ENCODE peak calls at places on chromosomes 16 and 17, in seven cellular contexts. Z is HCT116, C is body of pancreas, B is Calu3, H is GM23338, R is NB4, O is omental fat pad. N is an unnamed sample.

GRCh38 chr17:44738214-44738906 is 20.4 kb upstream of the ADAM11 start:
- DNase-seq in Z (no peak), C (no peak), B (no peak), H (no peak), R (no peak), O (no peak), N (no peak)

GRCh38 chr17:8994319-8994718 is 27.0 kb upstream of the NTN1 start:
- DNase-seq in Z (peak; percentile 40), C (peak; percentile 44), B (peak; percentile 78), H (peak; percentile 91), R (peak; percentile 63), O (peak; percentile 44), N (no peak)

GRCh38 chr16:85621698-85622433 is 8.7 kb downstream of the GSE1 start:
- DNase-seq in Z (no peak), C (peak; percentile 91), B (peak; percentile 88), H (no peak), R (no peak), O (no peak), N (no peak)

GRCh38 chr17:29124931-29125270 is 55.3 kb downstream of the MYO18A start:
- DNase-seq in Z (no peak), C (peak; percentile 61), B (peak; percentile 84), H (no peak), R (no peak), O (no peak), N (no peak)

GRCh38 chr17:44916781-44917241 is 1.5 kb upstream of the GFAP start:
- DNase-seq in Z (no peak), C (peak; percentile 81), B (peak; percentile 75), H (no peak), R (no peak), O (no peak), N (no peak)

GRCh38 chr16:89449726-89450335 is 40.5 kb downstream of the ANKRD11 start:
- DNase-seq in Z (no peak), C (no peak), B (no peak), H (no peak), R (peak; percentile 51), O (no peak), N (no peak)

GRCh38 chr16:88527186-88527936 is 42.8 kb upstream of the ZC3H18 start:
- DNase-seq in Z (peak; percentile 34), C (peak; percentile 67), B (peak; percentile 88), H (peak; percentile 89), R (peak; percentile 74), O (no peak), N (no peak)

GRCh38 chr17:59341922-59342321 is 10.5 kb downstream of the YPEL2 start:
- DNase-seq in Z (no peak), C (no peak), B (no peak), H (no peak), R (no peak), O (no peak), N (no peak)

GRCh38 chr16:30896203-30896889 is at the start of gene CTF1:
- DNase-seq in Z (peak; percentile 65), C (peak; percentile 58), B (peak; percentile 52), H (peak; percentile 85), R (no peak), O (no peak), N (no peak)

DNA sequence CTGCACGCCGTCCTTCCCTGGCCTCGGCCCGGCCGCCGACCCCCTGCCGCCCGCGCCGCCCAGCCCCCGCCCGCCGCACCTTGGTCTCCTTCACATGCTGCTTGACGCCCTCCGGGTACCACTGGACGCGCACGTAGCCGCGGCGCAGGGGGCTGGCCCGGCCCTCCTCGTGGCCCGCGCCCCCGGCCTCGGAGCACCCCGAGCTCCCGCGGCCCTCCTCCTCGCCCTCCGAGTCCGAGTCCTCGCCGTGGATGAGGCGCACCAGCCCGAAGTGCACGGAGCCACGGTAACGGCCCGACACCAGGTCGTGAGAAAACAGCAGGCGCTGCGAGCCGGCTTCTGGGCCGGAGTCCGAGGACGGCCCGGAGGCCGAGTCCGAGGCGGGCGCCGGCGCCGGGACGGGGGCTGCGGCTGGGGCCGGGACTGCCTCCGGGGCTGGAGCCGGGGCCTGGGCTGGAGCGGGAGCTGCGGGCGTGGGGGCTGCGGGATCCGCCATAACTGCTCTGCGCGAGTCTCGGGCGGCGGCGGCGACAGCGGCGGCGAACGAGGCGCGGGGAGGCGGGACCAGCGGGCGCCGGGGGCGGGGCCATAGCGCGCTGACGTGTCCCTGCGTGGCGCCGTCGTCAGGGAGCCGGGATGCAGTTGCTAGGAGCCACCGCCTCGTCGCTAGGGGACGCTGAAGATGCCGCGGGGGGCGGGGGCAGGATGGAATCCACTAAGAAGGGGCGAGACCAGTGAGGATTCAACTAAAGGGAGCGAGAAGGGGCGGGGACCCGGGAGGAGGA is at the start of gene UBE2O:
- DNase-seq in Z (peak; percentile 86), C (peak; percentile 86), B (peak; percentile 95), H (peak; percentile 99), R (peak; percentile 92), O (peak; percentile 52), N (peak; percentile 91)
- TF ChIP-seq CTCF in Z (peak; percentile 41), C (no peak), B (peak; percentile 44), H (no peak), R (no peak), O (no peak), N (peak; percentile 48)

DNA sequence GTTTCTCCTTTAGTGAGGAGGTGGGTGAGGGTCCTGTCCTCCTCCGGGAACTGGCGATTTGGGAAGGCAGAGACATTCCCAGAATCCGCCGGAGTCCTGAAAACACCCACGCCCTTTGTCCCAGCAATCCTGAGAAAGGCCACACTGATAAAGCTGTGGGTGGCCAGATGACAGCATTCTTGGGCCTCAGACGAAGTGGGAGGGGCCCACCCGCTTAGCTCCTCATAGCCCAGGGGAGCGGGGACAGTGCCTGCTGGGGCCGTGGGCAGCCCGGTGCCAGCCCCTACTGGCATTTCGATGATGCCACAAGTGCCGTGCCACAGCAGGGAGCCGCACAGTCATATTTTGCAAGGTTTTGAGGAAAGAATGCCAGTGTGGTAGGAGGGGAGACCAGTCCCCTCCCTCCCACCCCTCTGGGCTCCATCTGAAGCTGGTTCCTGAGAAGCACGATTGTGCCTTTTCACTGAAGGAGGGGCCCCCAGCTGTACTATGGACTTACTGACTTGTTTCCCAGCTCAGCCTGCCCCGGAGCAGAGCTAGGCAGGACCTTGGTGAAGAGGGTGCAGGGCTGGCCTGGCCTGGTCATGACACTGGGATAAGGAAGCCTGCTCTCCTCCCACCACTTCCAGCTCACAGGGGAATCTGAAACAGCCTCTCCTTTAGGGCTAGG is 20.9 kb upstream of the MPRIP start:
- DNase-seq in Z (no peak), C (peak; percentile 86), B (peak; percentile 62), H (no peak), R (no peak), O (no peak), N (no peak)
- TF ChIP-seq CTCF in Z (no peak), C (no peak), B (no peak), H (no peak), R (no peak), O (no peak), N (no peak)

GRCh38 chr17:42016952-42017865 is at the start of gene DNAJC7:
- DNase-seq in Z (peak; percentile 81), C (peak; percentile 93), B (peak; percentile 95), H (peak; percentile 97), R (peak; percentile 95), O (peak; percentile 46), N (peak; percentile 91)
- TF ChIP-seq CTCF in Z (no peak), C (no peak), B (no peak), H (no peak), R (no peak), O (no peak), N (peak; percentile 2)

GRCh38 chr17:66654341-66654740 is 180.6 kb upstream of the CACNG5 start:
- DNase-seq in Z (no peak), C (peak; percentile 4), B (no peak), H (no peak), R (no peak), O (no peak), N (no peak)

GRCh38 chr17:66652840-66653507 is 181.9 kb upstream of the CACNG5 start:
- DNase-seq in Z (no peak), C (no peak), B (no peak), H (no peak), R (no peak), O (no peak), N (no peak)

GRCh38 chr17:66655861-66656260 is 179.1 kb upstream of the CACNG5 start:
- DNase-seq in Z (no peak), C (no peak), B (no peak), H (no peak), R (peak; percentile 51), O (no peak), N (no peak)

GRCh38 chr17:66654764-66655163 is 180.2 kb upstream of the CACNG5 start:
- DNase-seq in Z (no peak), C (no peak), B (no peak), H (no peak), R (no peak), O (no peak), N (no peak)

GRCh38 chr17:66655461-66655860 is 179.5 kb upstream of the CACNG5 start:
- DNase-seq in Z (no peak), C (no peak), B (no peak), H (no peak), R (no peak), O (no peak), N (no peak)
- TF ChIP-seq CTCF in Z (no peak), C (no peak), B (no peak), H (no peak), R (no peak), O (no peak), N (no peak)

DNA sequence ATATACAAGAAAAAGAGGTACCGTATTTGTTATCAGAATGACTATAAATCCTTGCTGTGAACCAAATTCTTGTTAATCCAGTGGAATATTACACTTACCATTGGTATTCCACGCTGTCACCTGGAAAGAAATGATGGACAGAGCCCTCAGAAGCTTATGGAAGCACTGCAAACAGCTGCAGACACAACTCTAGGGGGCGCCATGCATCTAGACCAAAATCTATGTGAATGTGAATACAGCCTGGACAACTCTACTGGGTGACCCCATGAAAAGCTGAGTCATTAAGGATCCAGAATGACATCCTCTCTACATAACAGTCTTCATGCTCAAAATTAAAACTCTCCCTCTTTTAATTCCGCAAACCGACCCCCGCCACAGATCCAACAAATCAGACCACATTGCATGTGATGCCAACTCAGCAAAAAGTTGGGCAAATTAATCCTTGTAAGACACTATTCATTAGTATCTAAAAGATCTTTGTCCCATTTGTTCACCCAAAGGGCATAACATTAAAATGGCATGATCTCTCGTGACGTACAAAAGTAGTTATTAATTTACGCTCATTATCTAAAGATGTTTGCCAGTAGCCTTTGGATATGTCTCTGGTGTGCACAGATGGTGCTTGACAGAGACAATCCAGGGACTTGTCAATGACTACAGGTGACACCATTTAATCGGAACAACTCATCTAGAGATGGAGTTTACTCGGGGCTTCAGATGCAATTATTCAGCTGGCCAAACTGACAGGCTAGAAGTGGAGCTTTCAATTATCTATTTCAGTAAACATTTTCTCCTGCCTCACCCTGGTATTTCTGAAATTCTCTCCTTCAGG is 552.7 kb upstream of the PSMD7 start:
- DNase-seq in Z (no peak), C (no peak), B (no peak), H (peak; percentile 60), R (peak; percentile 39), O (no peak), N (no peak)
- TF ChIP-seq CTCF in Z (peak; percentile 34), C (no peak), B (no peak), H (peak; percentile 85), R (peak; percentile 35), O (no peak), N (peak; percentile 9)